ENCODE peak calls at places on chromosomes 7 and 10, in five cellular contexts. One of them, this sample, is unnamed.

GRCh38 chr10:90530526-90530925 is 327.3 kb downstream of the HTR7 start:
- DNase-seq in small intestine: no peak
- DNase-seq in T-helper 9 cell: no peak
- DNase-seq in hypothalamus: no peak
- DNase-seq in AG08396: no peak
- DNase-seq in this sample: no peak

GRCh38 chr7:116969371-116969902 is 16.1 kb downstream of the ST7 start:
- DNase-seq in small intestine: peak
- DNase-seq in AG08396: no peak
- DNase-seq in hypothalamus: no peak
- DNase-seq in T-helper 9 cell: no peak
- DNase-seq in this sample: no peak

GRCh38 chr7:44267719-44268413 is 57.5 kb downstream of the CAMK2B start:
- DNase-seq in T-helper 9 cell: no peak
- DNase-seq in hypothalamus: no peak
- DNase-seq in AG08396: no peak
- DNase-seq in small intestine: no peak
- DNase-seq in this sample: no peak

GRCh38 chr10:78754269-78755074 is 314.3 kb upstream of the ZMIZ1 start:
- DNase-seq in small intestine: no peak
- DNase-seq in hypothalamus: no peak
- DNase-seq in T-helper 9 cell: no peak
- DNase-seq in AG08396: peak
- DNase-seq in this sample: no peak

GRCh38 chr10:59395984-59396383 is 33.6 kb upstream of the FAM13C start:
- DNase-seq in AG08396: no peak
- DNase-seq in hypothalamus: no peak
- DNase-seq in T-helper 9 cell: no peak
- DNase-seq in small intestine: no peak
- DNase-seq in this sample: no peak

GRCh38 chr7:81005254-81005653 is 86.4 kb upstream of the SEMA3C start:
- DNase-seq in T-helper 9 cell: no peak
- DNase-seq in hypothalamus: no peak
- DNase-seq in small intestine: no peak
- DNase-seq in AG08396: no peak
- DNase-seq in this sample: peak

GRCh38 chr7:121313793-121314676 is 14.8 kb upstream of the WNT16 start:
- DNase-seq in AG08396: no peak
- DNase-seq in hypothalamus: no peak
- DNase-seq in T-helper 9 cell: no peak
- DNase-seq in small intestine: peak
- DNase-seq in this sample: peak

GRCh38 chr7:27423290-27423689 is 180.7 kb downstream of the EVX1 start:
- DNase-seq in hypothalamus: no peak
- DNase-seq in T-helper 9 cell: no peak
- DNase-seq in AG08396: no peak
- DNase-seq in small intestine: peak
- DNase-seq in this sample: no peak

GRCh38 chr7:22167482-22167881 is 189.5 kb downstream of the RAPGEF5 start:
- DNase-seq in small intestine: no peak
- DNase-seq in AG08396: no peak
- DNase-seq in T-helper 9 cell: no peak
- DNase-seq in hypothalamus: no peak
- DNase-seq in this sample: no peak

GRCh38 chr10:23338155-23338828 is 6.3 kb downstream of the C10orf67 start:
- DNase-seq in T-helper 9 cell: no peak
- DNase-seq in AG08396: no peak
- DNase-seq in hypothalamus: no peak
- DNase-seq in small intestine: peak
- DNase-seq in this sample: no peak

GRCh38 chr10:12389154-12389734 is 39.9 kb downstream of the CAMK1D start:
- DNase-seq in T-helper 9 cell: no peak
- DNase-seq in hypothalamus: no peak
- DNase-seq in small intestine: peak
- DNase-seq in AG08396: no peak
- DNase-seq in this sample: no peak

GRCh38 chr7:117014673-117015133 is 61.4 kb downstream of the ST7 start:
- DNase-seq in T-helper 9 cell: no peak
- DNase-seq in small intestine: peak
- DNase-seq in hypothalamus: no peak
- DNase-seq in AG08396: peak
- DNase-seq in this sample: peak

GRCh38 chr10:79502561-79503309 is 9.6 kb upstream of the EIF5AL1 start:
- DNase-seq in small intestine: no peak
- DNase-seq in AG08396: no peak
- DNase-seq in T-helper 9 cell: no peak
- DNase-seq in hypothalamus: no peak
- DNase-seq in this sample: no peak

GRCh38 chr7:30476401-30477145 is 2.0 kb downstream of the NOD1 start:
- DNase-seq in hypothalamus: no peak
- DNase-seq in AG08396: no peak
- DNase-seq in T-helper 9 cell: no peak
- DNase-seq in small intestine: peak
- DNase-seq in this sample: no peak

GRCh38 chr10:70742537-70743429 is 42.4 kb downstream of the TBATA start:
- DNase-seq in AG08396: peak
- DNase-seq in hypothalamus: no peak
- DNase-seq in small intestine: peak
- DNase-seq in T-helper 9 cell: no peak
- DNase-seq in this sample: no peak

GRCh38 chr10:15703167-15703880 is 16.4 kb downstream of the ITGA8 start:
- DNase-seq in hypothalamus: no peak
- DNase-seq in small intestine: no peak
- DNase-seq in AG08396: no peak
- DNase-seq in T-helper 9 cell: no peak
- DNase-seq in this sample: no peak

GRCh38 chr10:79285315-79286185 is 61.7 kb upstream of the PPIF start:
- DNase-seq in T-helper 9 cell: no peak
- DNase-seq in AG08396: no peak
- DNase-seq in small intestine: no peak
- DNase-seq in hypothalamus: no peak
- DNase-seq in this sample: no peak

GRCh38 chr7:153087498-153087897 is 327.9 kb downstream of the ACTR3B start:
- DNase-seq in hypothalamus: no peak
- DNase-seq in small intestine: no peak
- DNase-seq in AG08396: no peak
- DNase-seq in T-helper 9 cell: no peak
- DNase-seq in this sample: no peak

GRCh38 chr10:119131512-119132240 is 27.8 kb downstream of the DENND10 start:
- DNase-seq in T-helper 9 cell: no peak
- DNase-seq in small intestine: peak
- DNase-seq in hypothalamus: no peak
- DNase-seq in AG08396: no peak
- DNase-seq in this sample: no peak

GRCh38 chr10:80259405-80259871 is 30.0 kb downstream of the MAT1A start:
- DNase-seq in small intestine: no peak
- DNase-seq in hypothalamus: no peak
- DNase-seq in T-helper 9 cell: no peak
- DNase-seq in AG08396: no peak
- DNase-seq in this sample: no peak

GRCh38 chr10:84548869-84549268 is 220.5 kb downstream of the CCSER2 start:
- DNase-seq in AG08396: no peak
- DNase-seq in small intestine: no peak
- DNase-seq in hypothalamus: no peak
- DNase-seq in T-helper 9 cell: no peak
- DNase-seq in this sample: no peak

GRCh38 chr7:22269057-22269456 is 87.9 kb downstream of the RAPGEF5 start:
- DNase-seq in AG08396: no peak
- DNase-seq in hypothalamus: no peak
- DNase-seq in T-helper 9 cell: no peak
- DNase-seq in small intestine: no peak
- DNase-seq in this sample: no peak

GRCh38 chr10:60817135-60817805 is 39.0 kb downstream of the CDK1 start:
- DNase-seq in hypothalamus: no peak
- DNase-seq in T-helper 9 cell: no peak
- DNase-seq in small intestine: no peak
- DNase-seq in AG08396: peak
- DNase-seq in this sample: no peak

GRCh38 chr10:92087750-92088395 is 164.3 kb downstream of the BTAF1 start:
- DNase-seq in hypothalamus: peak
- DNase-seq in T-helper 9 cell: peak
- DNase-seq in AG08396: peak
- DNase-seq in small intestine: peak
- DNase-seq in this sample: peak

This sample was measured in NCI-H446.